ENCODE peak calls at places on chromosomes 16 and 17, in six cellular contexts. H is activated T-helper 1 cell treated with anti-CD3 and anti-CD28 coated beads, Interleukin-12 subunit alpha, Interleukin-12 subunit beta, Interleukin-2, Interleukin-4 antibody, amounts not matched to agents 30 ng/mL and 10 ng/mL and 1 ng/mL, durations not matched to agents 14 hours and 24 hours and 36 hours; E is left ventricle myocardium superior; A is H7; Y is brain microvascular endothelial cell; K is CD8-positive, alpha-beta T cell. D is an unnamed sample.

GRCh38 chr17:76537578-76538280 is at the start of gene CYGB:
- DNase-seq in H (no peak), Y (no peak), K (no peak), E (peak; percentile 83), A (peak; percentile 90), D (no peak)

GRCh38 chr17:1713878-1714487 is 3.8 kb upstream of the TLCD2 start:
- DNase-seq in K (no peak), Y (no peak), H (no peak), E (no peak), A (peak; percentile 87), D (no peak)

GRCh38 chr16:56667581-56668571 is at the start of gene MT1G:
- DNase-seq in Y (no peak), A (peak; percentile 74), K (no peak), E (peak; percentile 76), H (peak; percentile 41), D (peak; percentile 56)

GRCh38 chr17:63369233-63369632 is 76.9 kb downstream of the CYB561 start:
- DNase-seq in E (no peak), Y (peak; percentile 53), A (no peak), K (no peak), H (no peak), D (no peak)

GRCh38 chr17:66655861-66656260 is 179.1 kb upstream of the CACNG5 start:
- DNase-seq in E (no peak), A (no peak), Y (peak; percentile 72), H (no peak), K (no peak), D (no peak)

GRCh38 chr17:7438050-7438614 is 1.2 kb upstream of the FGF11 start:
- DNase-seq in A (peak; percentile 92), K (peak; percentile 57), Y (no peak), H (peak; percentile 72), E (peak; percentile 87), D (peak; percentile 91)

GRCh38 chr17:1796800-1797199 is 32.9 kb downstream of the SMYD4 start:
- DNase-seq in H (no peak), K (no peak), A (no peak), Y (no peak), E (no peak), D (no peak)

GRCh38 chr17:75325827-75326586 is 36.8 kb upstream of the SLC25A19 start:
- DNase-seq in A (peak; percentile 8), H (no peak), E (no peak), Y (no peak), K (no peak), D (no peak)

GRCh38 chr16:1213796-1214372 is 11.2 kb downstream of the TPSG1 start:
- DNase-seq in E (no peak), A (no peak), H (no peak), K (no peak), Y (no peak), D (no peak)

GRCh38 chr16:88017006-88017405 is 65.8 kb downstream of the BANP start:
- DNase-seq in A (no peak), H (no peak), K (no peak), Y (no peak), E (no peak), D (no peak)

GRCh38 chr16:68665501-68665900 is 20.4 kb downstream of the CDH3 start:
- DNase-seq in Y (no peak), H (no peak), A (no peak), K (no peak), E (no peak), D (no peak)

GRCh38 chr17:78532922-78533640 is 44.1 kb downstream of the DNAH17 start:
- DNase-seq in H (no peak), A (no peak), K (no peak), Y (peak; percentile 89), E (no peak), D (no peak)

GRCh38 chr17:74176546-74177001 is 26.9 kb upstream of the RPL38 start:
- DNase-seq in E (peak; percentile 60), H (no peak), Y (peak; percentile 56), A (peak; percentile 86), K (peak; percentile 27), D (peak; percentile 51)

D was measured in heart left ventricle.